ENCODE peak calls at places on chromosomes 1 and 21, in seven cellular contexts. O is activated CD4-positive, alpha-beta T cell treated with anti-CD3 and anti-CD28 coated beads for 24 hours; H is kidney tubule cell; X is GM12865; U is Kasumi-1; R is GM04504; Y is fibroblast of mammary gland. T is an unnamed sample.

GRCh38 chr1:29505537-29506220 is 269.4 kb downstream of the PTPRU start:
- DNase-seq in U (no peak), Y (no peak), R (no peak), X (no peak), O (no peak), H (no peak), T (peak; percentile 4)

GRCh38 chr21:45507888-45508508 is 34.2 kb downstream of the SLC19A1 start:
- DNase-seq in O (no peak), H (no peak), X (no peak), R (no peak), Y (no peak), U (no peak), T (peak; percentile 1)

GRCh38 chr1:162676087-162676486 is 43.8 kb downstream of the DDR2 start:
- DNase-seq in X (no peak), R (peak; percentile 41), Y (peak; percentile 86), U (no peak), O (no peak), H (peak; percentile 77), T (no peak)

GRCh38 chr1:63663873-63664272 is 70.7 kb downstream of the PGM1 start:
- DNase-seq in X (no peak), O (no peak), R (no peak), Y (peak; percentile 58), H (peak; percentile 85), U (no peak), T (no peak)

GRCh38 chr1:202251424-202252256 is 58.0 kb downstream of the LGR6 start:
- DNase-seq in U (peak; percentile 53), X (no peak), O (no peak), H (no peak), Y (no peak), R (no peak), T (no peak)

GRCh38 chr1:50970927-50971582 is 1.0 kb downstream of the CDKN2C start:
- DNase-seq in O (no peak), R (no peak), U (peak; percentile 34), X (no peak), H (no peak), Y (peak; percentile 32), T (no peak)

GRCh38 chr21:35563885-35564451 is 496.4 kb downstream of the SETD4 start:
- DNase-seq in Y (peak; percentile 99), H (no peak), R (peak; percentile 98), O (no peak), X (no peak), U (no peak), T (peak; percentile 58)

GRCh38 chr1:212689196-212689710 is 10.4 kb downstream of the BATF3 start:
- DNase-seq in O (no peak), H (no peak), U (no peak), X (no peak), R (no peak), Y (no peak), T (no peak)

GRCh38 chr21:37642493-37642892 is 273.8 kb downstream of the KCNJ6 start:
- DNase-seq in O (peak; percentile 9), Y (no peak), R (no peak), U (no peak), X (peak; percentile 72), H (peak; percentile 55), T (no peak)

GRCh38 chr1:176157995-176158394 is 49.1 kb downstream of the COP1 start:
- DNase-seq in O (no peak), Y (no peak), H (no peak), R (no peak), U (peak; percentile 4), X (no peak), T (no peak)

GRCh38 chr1:199310701-199311100 is 671.9 kb downstream of the PTPRC start:
- DNase-seq in H (no peak), R (no peak), X (no peak), U (no peak), Y (no peak), O (no peak), T (no peak)

GRCh38 chr21:38925923-38926322 is 120.2 kb downstream of the ETS2 start:
- DNase-seq in U (peak; percentile 92), Y (peak; percentile 92), R (peak; percentile 79), H (peak; percentile 86), O (no peak), X (no peak), T (no peak)

GRCh38 chr1:49765034-49765433 is 258.7 kb downstream of the AGBL4 start:
- DNase-seq in U (no peak), O (no peak), H (peak; percentile 27), X (no peak), R (no peak), Y (no peak), T (no peak)

GRCh38 chr1:183583466-183583865 is 6.8 kb downstream of the NCF2 start:
- DNase-seq in R (no peak), Y (peak; percentile 25), H (no peak), X (no peak), U (peak; percentile 81), O (no peak), T (no peak)

GRCh38 chr1:192698731-192699130 is 62.8 kb downstream of the RGS13 start:
- DNase-seq in X (no peak), R (no peak), Y (no peak), U (no peak), O (no peak), H (no peak), T (no peak)

GRCh38 chr1:206808615-206809014 is 36.3 kb upstream of the IL10 start:
- DNase-seq in H (peak; percentile 28), R (no peak), X (peak; percentile 83), O (no peak), U (peak; percentile 57), Y (peak; percentile 55), T (no peak)

GRCh38 chr1:103489881-103490280 is 35.6 kb upstream of the RNPC3 start:
- DNase-seq in U (no peak), X (no peak), Y (peak; percentile 70), O (no peak), R (no peak), H (peak; percentile 64), T (no peak)

GRCh38 chr1:115880981-115881672 is 40.2 kb upstream of the NHLH2 start:
- DNase-seq in O (no peak), U (no peak), Y (no peak), X (no peak), R (no peak), H (no peak), T (no peak)

GRCh38 chr1:75484789-75485188 is 126.1 kb downstream of the SLC44A5 start:
- DNase-seq in R (no peak), U (no peak), Y (no peak), X (no peak), H (no peak), O (no peak), T (no peak)

GRCh38 chr1:244264163-244264562 is 187.5 kb downstream of the ADSS2 start:
- DNase-seq in H (no peak), R (no peak), X (no peak), U (no peak), Y (no peak), O (no peak), T (no peak)

GRCh38 chr1:58573138-58573537 is 3.9 kb downstream of the TACSTD2 start:
- DNase-seq in O (no peak), H (no peak), Y (no peak), U (no peak), X (peak; percentile 49), R (no peak), T (no peak)

GRCh38 chr1:237756304-237756967 is 134.3 kb downstream of the ZP4 start:
- DNase-seq in Y (no peak), H (no peak), U (no peak), O (no peak), X (no peak), R (no peak), T (no peak)

GRCh38 chr1:225651872-225652725 is 824 bp downstream of the ENAH start:
- DNase-seq in U (no peak), Y (peak; percentile 41), R (no peak), X (no peak), H (peak; percentile 30), O (no peak), T (peak; percentile 43)

GRCh38 chr1:32896451-32896850 is 4.7 kb downstream of the TMEM54 start:
- DNase-seq in X (no peak), Y (no peak), U (no peak), H (no peak), R (no peak), O (no peak), T (no peak)